ENCODE peak calls at places on chromosome 17, in nine cellular contexts. V is esophagus squamous epithelium; A is A549; T is activated T-helper 1 cell treated with anti-CD3 and anti-CD28 coated beads, Interleukin-12 subunit alpha, Interleukin-12 subunit beta, Interleukin-2, Interleukin-4 antibody, amounts not matched to agents 30 ng/mL and 10 ng/mL and 1 ng/mL, durations not matched to agents 14 hours and 24 hours and 36 hours; R is activated CD4-positive, alpha-beta T cell treated with anti-CD3 and anti-CD28 coated beads, Interleukin-2, amount 10 ng/mL, durations not matched to agents 7 days and 5 days; Q is T-helper 1 cell; F is HAP-1; U is NCI-H1694; I is GDM1. Z is an unnamed sample.
A peak's percentile ranks its signal among the peaks of the same experiment; 100 is the strongest.

GRCh38 chr17:34713687-34714086 is 134.3 kb downstream of the TMEM132E start:
- DNase-seq in V (no peak), A (no peak), T (no peak), R (no peak), Q (no peak), F (no peak), U (no peak), I (no peak), Z (no peak)

GRCh38 chr17:29145289-29146058 is 34.7 kb downstream of the MYO18A start:
- DNase-seq in V (no peak), A (peak; percentile 73), T (peak; percentile 59), R (peak; percentile 83), Q (peak; percentile 80), F (peak; percentile 67), U (peak; percentile 71), I (peak; percentile 77), Z (peak; percentile 44)

GRCh38 chr17:45719335-45720071 is 64.6 kb upstream of the CRHR1 start:
- DNase-seq in V (no peak), A (peak; percentile 82), T (no peak), R (no peak), Q (no peak), F (peak; percentile 16), U (peak; percentile 68), I (no peak), Z (no peak)

GRCh38 chr17:15941781-15942180 is 3.1 kb upstream of the ADORA2B start:
- DNase-seq in V (no peak), A (no peak), T (no peak), R (no peak), Q (no peak), F (no peak), U (no peak), I (no peak), Z (no peak)

GRCh38 chr17:9024497-9024896 is 3.2 kb downstream of the NTN1 start:
- DNase-seq in V (no peak), A (no peak), T (no peak), R (no peak), Q (no peak), F (no peak), U (no peak), I (no peak), Z (no peak)

GRCh38 chr17:752620-753219 is 656 bp upstream of the GEMIN4 start:
- DNase-seq in V (no peak), A (peak; percentile 45), T (peak; percentile 16), R (no peak), Q (no peak), F (peak; percentile 51), U (peak; percentile 29), I (no peak), Z (no peak)

GRCh38 chr17:72097144-72097543 is 23.7 kb upstream of the SOX9 start:
- DNase-seq in V (no peak), A (no peak), T (no peak), R (no peak), Q (no peak), F (no peak), U (no peak), I (no peak), Z (no peak)

GRCh38 chr17:42743595-42744282 is 1.1 kb downstream of the EZH1 start:
- DNase-seq in V (no peak), A (peak; percentile 61), T (no peak), R (no peak), Q (no peak), F (no peak), U (no peak), I (no peak), Z (no peak)

GRCh38 chr17:79023180-79023705 is 726 bp upstream of the C1QTNF1 start:
- DNase-seq in V (no peak), A (no peak), T (no peak), R (no peak), Q (no peak), F (no peak), U (no peak), I (no peak), Z (no peak)

Z was measured in CD8-positive, alpha-beta T cell.